ENCODE peak calls at places on chromosomes 5 and 9, in eight cellular contexts. One of them, this sample, is unnamed.

GRCh38 chr5:78984611-78985406 is at the start of gene ARSB:
- DNase-seq in activated CD4-positive, CD25-positive, alpha-beta regulatory T cell: peak; percentile 47
- DNase-seq in stomach: peak; percentile 88
- DNase-seq in bronchial epithelial cell: peak; percentile 67
- DNase-seq in AG08395: peak; percentile 93
- DNase-seq in stimulated activated CD4-positive, alpha-beta T cell treated with anti-CD3 and anti-CD28 coated beads, Interleukin-1b, Interleukin-23, amount 100 ng/mL, for 24 hours: peak; percentile 66
- DNase-seq in MCF 10A: peak; percentile 85
- DNase-seq in GM23248: peak; percentile 94
- DNase-seq in this sample: peak; percentile 70

GRCh38 chr9:93255994-93256877 is 72.3 kb downstream of the WNK2 start:
- DNase-seq in activated CD4-positive, CD25-positive, alpha-beta regulatory T cell: no peak
- DNase-seq in stomach: peak; percentile 17
- DNase-seq in bronchial epithelial cell: no peak
- DNase-seq in AG08395: no peak
- DNase-seq in stimulated activated CD4-positive, alpha-beta T cell treated with anti-CD3 and anti-CD28 coated beads, Interleukin-1b, Interleukin-23, amount 100 ng/mL, for 24 hours: no peak
- DNase-seq in MCF 10A: no peak
- DNase-seq in GM23248: no peak
- DNase-seq in this sample: no peak

GRCh38 chr5:96219580-96220281 is 213.3 kb downstream of the PCSK1 start:
- DNase-seq in activated CD4-positive, CD25-positive, alpha-beta regulatory T cell: no peak
- DNase-seq in stomach: no peak
- DNase-seq in bronchial epithelial cell: peak; percentile 91
- DNase-seq in AG08395: peak; percentile 72
- DNase-seq in stimulated activated CD4-positive, alpha-beta T cell treated with anti-CD3 and anti-CD28 coated beads, Interleukin-1b, Interleukin-23, amount 100 ng/mL, for 24 hours: no peak
- DNase-seq in MCF 10A: peak; percentile 35
- DNase-seq in GM23248: peak; percentile 94
- DNase-seq in this sample: no peak

GRCh38 chr9:133882849-133883248 is 109.3 kb downstream of the VAV2 start:
- DNase-seq in activated CD4-positive, CD25-positive, alpha-beta regulatory T cell: no peak
- DNase-seq in stomach: no peak
- DNase-seq in bronchial epithelial cell: no peak
- DNase-seq in AG08395: no peak
- DNase-seq in stimulated activated CD4-positive, alpha-beta T cell treated with anti-CD3 and anti-CD28 coated beads, Interleukin-1b, Interleukin-23, amount 100 ng/mL, for 24 hours: no peak
- DNase-seq in MCF 10A: no peak
- DNase-seq in GM23248: no peak
- DNase-seq in this sample: no peak

GRCh38 chr5:104540448-104540847 is 977.9 kb upstream of the NUDT12 start:
- DNase-seq in activated CD4-positive, CD25-positive, alpha-beta regulatory T cell: no peak
- DNase-seq in stomach: no peak
- DNase-seq in bronchial epithelial cell: peak; percentile 8
- DNase-seq in AG08395: no peak
- DNase-seq in stimulated activated CD4-positive, alpha-beta T cell treated with anti-CD3 and anti-CD28 coated beads, Interleukin-1b, Interleukin-23, amount 100 ng/mL, for 24 hours: no peak
- DNase-seq in MCF 10A: peak; percentile 84
- DNase-seq in GM23248: no peak
- DNase-seq in this sample: no peak

GRCh38 chr9:97397220-97397619 is 14.7 kb upstream of the TDRD7 start:
- DNase-seq in activated CD4-positive, CD25-positive, alpha-beta regulatory T cell: no peak
- DNase-seq in stomach: no peak
- DNase-seq in bronchial epithelial cell: peak; percentile 22
- DNase-seq in AG08395: peak; percentile 42
- DNase-seq in stimulated activated CD4-positive, alpha-beta T cell treated with anti-CD3 and anti-CD28 coated beads, Interleukin-1b, Interleukin-23, amount 100 ng/mL, for 24 hours: no peak
- DNase-seq in MCF 10A: no peak
- DNase-seq in GM23248: peak; percentile 76
- DNase-seq in this sample: no peak

GRCh38 chr5:134063421-134063820 is 51.1 kb upstream of the TCF7 start:
- DNase-seq in activated CD4-positive, CD25-positive, alpha-beta regulatory T cell: no peak
- DNase-seq in stomach: no peak
- DNase-seq in bronchial epithelial cell: peak; percentile 73
- DNase-seq in AG08395: no peak
- DNase-seq in stimulated activated CD4-positive, alpha-beta T cell treated with anti-CD3 and anti-CD28 coated beads, Interleukin-1b, Interleukin-23, amount 100 ng/mL, for 24 hours: no peak
- DNase-seq in MCF 10A: peak; percentile 18
- DNase-seq in GM23248: no peak
- DNase-seq in this sample: no peak

GRCh38 chr5:135449608-135450007 is 2.5 kb upstream of the DCANP1 start:
- DNase-seq in activated CD4-positive, CD25-positive, alpha-beta regulatory T cell: no peak
- DNase-seq in stomach: peak; percentile 5
- DNase-seq in bronchial epithelial cell: no peak
- DNase-seq in AG08395: no peak
- DNase-seq in stimulated activated CD4-positive, alpha-beta T cell treated with anti-CD3 and anti-CD28 coated beads, Interleukin-1b, Interleukin-23, amount 100 ng/mL, for 24 hours: no peak
- DNase-seq in MCF 10A: no peak
- DNase-seq in GM23248: no peak
- DNase-seq in this sample: no peak